ENCODE peak calls at places on chromosomes 13 and 19, in five cellular contexts. C is cerebellum, N is adipocyte, R is A172, V is WTC11. H is an unnamed sample.

GRCh38 chr13:75993823-75994222 is 357.7 kb downstream of the LMO7 start:
- DNase-seq in V (no peak), C (no peak), R (peak), N (no peak), H (no peak)

GRCh38 chr19:10654610-10655456 is 687 bp downstream of the ILF3 start:
- DNase-seq in R (peak), V (peak), N (peak), C (peak), H (no peak)

GRCh38 chr13:75415720-75416119 is 66.2 kb downstream of the TBC1D4 start:
- DNase-seq in R (peak), N (peak), C (no peak), V (no peak), H (peak)

GRCh38 chr19:17098326-17098725 is 22.7 kb downstream of the MYO9B start:
- DNase-seq in C (no peak), N (no peak), R (no peak), V (no peak), H (no peak)

GRCh38 chr13:37884026-37884425 is 14.5 kb upstream of the TRPC4 start:
- DNase-seq in C (no peak), R (no peak), N (no peak), V (no peak), H (no peak)

GRCh38 chr19:46761418-46761831 is 15.2 kb upstream of the STRN4 start:
- DNase-seq in N (peak), C (no peak), R (no peak), V (no peak), H (no peak)

GRCh38 chr19:45078390-45079062 is 534 bp upstream of the GEMIN7 start:
- DNase-seq in C (no peak), N (no peak), R (no peak), V (no peak), H (no peak)

GRCh38 chr19:35061583-35062373 is 20.3 kb downstream of the HPN start:
- DNase-seq in R (no peak), C (no peak), N (no peak), V (no peak), H (no peak)

GRCh38 chr19:28208745-28209144 is 1004.2 kb downstream of the UQCRFS1 start:
- DNase-seq in C (no peak), R (peak), V (no peak), N (no peak), H (no peak)

GRCh38 chr19:38740932-38741331 is 3.3 kb downstream of the CAPN12 start:
- DNase-seq in C (no peak), R (no peak), V (no peak), N (no peak), H (no peak)

GRCh38 chr13:39148513-39148961 is 110.3 kb downstream of the NHLRC3 start:
- DNase-seq in R (peak), C (peak), N (peak), V (no peak), H (peak)

GRCh38 chr13:67230774-67231480 is 791 bp upstream of the PCDH9 start:
- DNase-seq in C (peak), V (peak), N (peak), R (peak), H (peak)

GRCh38 chr19:33468361-33469170 is 53.0 kb downstream of the PEPD start:
- DNase-seq in N (no peak), V (no peak), R (peak), C (no peak), H (no peak)

GRCh38 chr13:87172166-87172825 is 498.9 kb upstream of the SLITRK5 start:
- DNase-seq in V (no peak), N (no peak), C (no peak), R (no peak), H (peak)

GRCh38 chr19:52896431-52897148 is 845 bp downstream of the ZNF320 start:
- DNase-seq in C (peak), R (peak), V (peak), N (peak), H (peak)

GRCh38 chr13:76331948-76332712 is 554.1 kb downstream of the KCTD12 start:
- DNase-seq in N (peak), C (no peak), R (no peak), V (no peak), H (peak)

GRCh38 chr19:51686171-51686570 is 7.0 kb upstream of the SPACA6 start:
- DNase-seq in N (peak), R (no peak), V (no peak), C (no peak), H (no peak)

GRCh38 chr19:35673121-35673804 is 6.9 kb downstream of the UPK1A start:
- DNase-seq in N (peak), C (no peak), V (peak), R (peak), H (peak)

GRCh38 chr19:10961073-10961762 is 388 bp downstream of the SMARCA4 start:
- DNase-seq in N (peak), V (peak), R (no peak), C (peak), H (no peak)

GRCh38 chr13:40164137-40164536 is 502.3 kb downstream of the FOXO1 start:
- DNase-seq in R (peak), N (no peak), C (no peak), V (no peak), H (no peak)

GRCh38 chr13:79647518-79647917 is 166.6 kb downstream of the NDFIP2 start:
- DNase-seq in N (no peak), V (no peak), R (no peak), C (no peak), H (no peak)

GRCh38 chr13:29520671-29521070 is 74.8 kb downstream of the SLC7A1 start:
- DNase-seq in N (peak), C (no peak), V (no peak), R (peak), H (no peak)

GRCh38 chr13:50685491-50685890 is 158.0 kb downstream of the DLEU7 start:
- DNase-seq in C (peak), N (peak), R (peak), V (no peak), H (no peak)

GRCh38 chr19:925087-925911 is 536 bp upstream of the ARID3A start:
- DNase-seq in C (peak), V (peak), R (peak), N (peak), H (peak)

GRCh38 chr13:30766957-30767603 is 31.7 kb downstream of the ALOX5AP start:
- DNase-seq in C (no peak), R (no peak), N (no peak), V (no peak), H (no peak)

H was measured in NCI-H226.